ENCODE peak calls at places on chromosome 22, in five cellular contexts. One of them, this sample, is unnamed.

GRCh38 chr22:38755911-38756532 is at the start of gene SUN2:
- DNase-seq in COR-L47: peak
- DNase-seq in kidney: peak
- DNase-seq in stimulated activated CD8-positive, alpha-beta memory T cell treated with anti-CD3 and anti-CD28 coated beads, Interleukin-4, amount 100 ng/mL, for 48 hours: peak
- DNase-seq in sciatic nerve: peak
- DNase-seq in this sample: peak

GRCh38 chr22:29116397-29117123 is 43.7 kb downstream of the KREMEN1 start:
- DNase-seq in sciatic nerve: no peak
- DNase-seq in COR-L47: no peak
- DNase-seq in kidney: no peak
- DNase-seq in stimulated activated CD8-positive, alpha-beta memory T cell treated with anti-CD3 and anti-CD28 coated beads, Interleukin-4, amount 100 ng/mL, for 48 hours: no peak
- DNase-seq in this sample: peak

GRCh38 chr22:41410311-41410751 is 28.6 kb downstream of the TEF start:
- DNase-seq in stimulated activated CD8-positive, alpha-beta memory T cell treated with anti-CD3 and anti-CD28 coated beads, Interleukin-4, amount 100 ng/mL, for 48 hours: no peak
- DNase-seq in COR-L47: no peak
- DNase-seq in kidney: no peak
- DNase-seq in sciatic nerve: no peak
- DNase-seq in this sample: no peak

GRCh38 chr22:48560836-48561235 is 1266.8 kb downstream of the BRD1 start:
- DNase-seq in stimulated activated CD8-positive, alpha-beta memory T cell treated with anti-CD3 and anti-CD28 coated beads, Interleukin-4, amount 100 ng/mL, for 48 hours: no peak
- DNase-seq in sciatic nerve: no peak
- DNase-seq in COR-L47: no peak
- DNase-seq in kidney: peak
- DNase-seq in this sample: no peak

GRCh38 chr22:30868663-30869385 is 99.8 kb downstream of the MORC2 start:
- DNase-seq in stimulated activated CD8-positive, alpha-beta memory T cell treated with anti-CD3 and anti-CD28 coated beads, Interleukin-4, amount 100 ng/mL, for 48 hours: no peak
- DNase-seq in COR-L47: peak
- DNase-seq in sciatic nerve: peak
- DNase-seq in kidney: peak
- DNase-seq in this sample: no peak

GRCh38 chr22:49777569-49778250 is 50.0 kb downstream of the BRD1 start:
- DNase-seq in sciatic nerve: no peak
- DNase-seq in kidney: peak
- DNase-seq in stimulated activated CD8-positive, alpha-beta memory T cell treated with anti-CD3 and anti-CD28 coated beads, Interleukin-4, amount 100 ng/mL, for 48 hours: no peak
- DNase-seq in COR-L47: no peak
- DNase-seq in this sample: no peak

GRCh38 chr22:38107692-38108515 is 2.6 kb downstream of the BAIAP2L2 start:
- DNase-seq in stimulated activated CD8-positive, alpha-beta memory T cell treated with anti-CD3 and anti-CD28 coated beads, Interleukin-4, amount 100 ng/mL, for 48 hours: no peak
- DNase-seq in kidney: peak
- DNase-seq in COR-L47: no peak
- DNase-seq in sciatic nerve: no peak
- DNase-seq in this sample: peak

GRCh38 chr22:38034278-38034882 is 22.8 kb upstream of the PICK1 start:
- DNase-seq in COR-L47: no peak
- DNase-seq in kidney: peak
- DNase-seq in sciatic nerve: peak
- DNase-seq in stimulated activated CD8-positive, alpha-beta memory T cell treated with anti-CD3 and anti-CD28 coated beads, Interleukin-4, amount 100 ng/mL, for 48 hours: no peak
- DNase-seq in this sample: no peak

GRCh38 chr22:17159504-17159951 is 451 bp upstream of the HDHD5 start:
- DNase-seq in sciatic nerve: peak
- DNase-seq in COR-L47: peak
- DNase-seq in kidney: peak
- DNase-seq in stimulated activated CD8-positive, alpha-beta memory T cell treated with anti-CD3 and anti-CD28 coated beads, Interleukin-4, amount 100 ng/mL, for 48 hours: peak
- DNase-seq in this sample: no peak

GRCh38 chr22:25348391-25348790 is 129.0 kb downstream of the CRYBB2 start:
- DNase-seq in sciatic nerve: no peak
- DNase-seq in stimulated activated CD8-positive, alpha-beta memory T cell treated with anti-CD3 and anti-CD28 coated beads, Interleukin-4, amount 100 ng/mL, for 48 hours: no peak
- DNase-seq in kidney: no peak
- DNase-seq in COR-L47: no peak
- DNase-seq in this sample: no peak

GRCh38 chr22:35315855-35316745 is 16.4 kb downstream of the TOM1 start:
- DNase-seq in COR-L47: peak
- DNase-seq in sciatic nerve: no peak
- DNase-seq in stimulated activated CD8-positive, alpha-beta memory T cell treated with anti-CD3 and anti-CD28 coated beads, Interleukin-4, amount 100 ng/mL, for 48 hours: no peak
- DNase-seq in kidney: no peak
- DNase-seq in this sample: no peak

GRCh38 chr22:22959147-22959827 is 71.7 kb downstream of the IGLL5 start:
- DNase-seq in COR-L47: peak
- DNase-seq in sciatic nerve: peak
- DNase-seq in kidney: no peak
- DNase-seq in stimulated activated CD8-positive, alpha-beta memory T cell treated with anti-CD3 and anti-CD28 coated beads, Interleukin-4, amount 100 ng/mL, for 48 hours: peak
- DNase-seq in this sample: peak

GRCh38 chr22:24225044-24225601 is 19.8 kb downstream of the GGT5 start:
- DNase-seq in sciatic nerve: no peak
- DNase-seq in stimulated activated CD8-positive, alpha-beta memory T cell treated with anti-CD3 and anti-CD28 coated beads, Interleukin-4, amount 100 ng/mL, for 48 hours: no peak
- DNase-seq in kidney: peak
- DNase-seq in COR-L47: no peak
- DNase-seq in this sample: no peak

GRCh38 chr22:36585841-36586240 is 56.9 kb upstream of the EIF3D start:
- DNase-seq in sciatic nerve: no peak
- DNase-seq in stimulated activated CD8-positive, alpha-beta memory T cell treated with anti-CD3 and anti-CD28 coated beads, Interleukin-4, amount 100 ng/mL, for 48 hours: no peak
- DNase-seq in kidney: peak
- DNase-seq in COR-L47: peak
- DNase-seq in this sample: peak

GRCh38 chr22:46088541-46089311 is 61.6 kb upstream of the PPARA start:
- DNase-seq in COR-L47: no peak
- DNase-seq in stimulated activated CD8-positive, alpha-beta memory T cell treated with anti-CD3 and anti-CD28 coated beads, Interleukin-4, amount 100 ng/mL, for 48 hours: no peak
- DNase-seq in kidney: peak
- DNase-seq in sciatic nerve: peak
- DNase-seq in this sample: no peak

GRCh38 chr22:42873361-42873760 is 16.3 kb upstream of the ARFGAP3 start:
- DNase-seq in kidney: no peak
- DNase-seq in stimulated activated CD8-positive, alpha-beta memory T cell treated with anti-CD3 and anti-CD28 coated beads, Interleukin-4, amount 100 ng/mL, for 48 hours: no peak
- DNase-seq in COR-L47: no peak
- DNase-seq in sciatic nerve: no peak
- DNase-seq in this sample: no peak

GRCh38 chr22:37569009-37569920 is 9.0 kb downstream of the CDC42EP1 start:
- DNase-seq in stimulated activated CD8-positive, alpha-beta memory T cell treated with anti-CD3 and anti-CD28 coated beads, Interleukin-4, amount 100 ng/mL, for 48 hours: no peak
- DNase-seq in COR-L47: no peak
- DNase-seq in sciatic nerve: no peak
- DNase-seq in kidney: no peak
- DNase-seq in this sample: no peak

GRCh38 chr22:30017824-30018223 is 62.4 kb upstream of the HORMAD2 start:
- DNase-seq in stimulated activated CD8-positive, alpha-beta memory T cell treated with anti-CD3 and anti-CD28 coated beads, Interleukin-4, amount 100 ng/mL, for 48 hours: no peak
- DNase-seq in sciatic nerve: no peak
- DNase-seq in kidney: no peak
- DNase-seq in COR-L47: no peak
- DNase-seq in this sample: no peak

GRCh38 chr22:32839776-32840571 is 38.5 kb downstream of the TIMP3 start:
- DNase-seq in stimulated activated CD8-positive, alpha-beta memory T cell treated with anti-CD3 and anti-CD28 coated beads, Interleukin-4, amount 100 ng/mL, for 48 hours: no peak
- DNase-seq in sciatic nerve: no peak
- DNase-seq in COR-L47: no peak
- DNase-seq in kidney: no peak
- DNase-seq in this sample: no peak

GRCh38 chr22:39115976-39116621 is 19.1 kb downstream of the APOBEC3H start:
- DNase-seq in COR-L47: no peak
- DNase-seq in kidney: no peak
- DNase-seq in sciatic nerve: no peak
- DNase-seq in stimulated activated CD8-positive, alpha-beta memory T cell treated with anti-CD3 and anti-CD28 coated beads, Interleukin-4, amount 100 ng/mL, for 48 hours: no peak
- DNase-seq in this sample: no peak

GRCh38 chr22:41562461-41562860 is 1.7 kb downstream of the CSDC2 start:
- DNase-seq in sciatic nerve: no peak
- DNase-seq in COR-L47: no peak
- DNase-seq in stimulated activated CD8-positive, alpha-beta memory T cell treated with anti-CD3 and anti-CD28 coated beads, Interleukin-4, amount 100 ng/mL, for 48 hours: no peak
- DNase-seq in kidney: no peak
- DNase-seq in this sample: no peak